ENCODE peak calls at places on chromosomes 12 and 14, in nine cellular contexts. One of them, this sample, is unnamed.
A peak's percentile ranks its signal among the peaks of the same experiment; 100 is the strongest.

GRCh38 chr14:104925214-104925899 is 678 bp downstream of the PLD4 start:
- DNase-seq in bronchial epithelial cell: no peak
- DNase-seq in caudate nucleus: no peak
- DNase-seq in naive thymus-derived CD8-positive, alpha-beta T cell: no peak
- DNase-seq in NCI-H345: no peak
- DNase-seq in HEK293T: no peak
- DNase-seq in ovary: no peak
- DNase-seq in AG04450: no peak
- DNase-seq in HCEC 1CT: no peak
- DNase-seq in this sample: no peak

GRCh38 chr14:92960706-92961566 is 38.0 kb downstream of the CHGA start:
- DNase-seq in bronchial epithelial cell: peak; percentile 59
- DNase-seq in caudate nucleus: no peak
- DNase-seq in naive thymus-derived CD8-positive, alpha-beta T cell: no peak
- DNase-seq in NCI-H345: peak; percentile 37
- DNase-seq in HEK293T: no peak
- DNase-seq in ovary: no peak
- DNase-seq in AG04450: peak; percentile 11
- DNase-seq in HCEC 1CT: peak; percentile 20
- DNase-seq in this sample: no peak

GRCh38 chr12:112121780-112122565 is 3.4 kb upstream of the TRAFD1 start:
- DNase-seq in bronchial epithelial cell: peak; percentile 80
- DNase-seq in caudate nucleus: peak; percentile 15
- DNase-seq in naive thymus-derived CD8-positive, alpha-beta T cell: no peak
- DNase-seq in NCI-H345: no peak
- DNase-seq in HEK293T: no peak
- DNase-seq in ovary: peak; percentile 79
- DNase-seq in AG04450: peak; percentile 77
- DNase-seq in HCEC 1CT: peak; percentile 81
- DNase-seq in this sample: no peak

GRCh38 chr12:58920102-58920955 is at the start of gene LRIG3:
- DNase-seq in bronchial epithelial cell: peak; percentile 64
- DNase-seq in caudate nucleus: peak; percentile 75
- DNase-seq in naive thymus-derived CD8-positive, alpha-beta T cell: no peak
- DNase-seq in NCI-H345: peak; percentile 88
- DNase-seq in HEK293T: peak; percentile 83
- DNase-seq in ovary: peak; percentile 93
- DNase-seq in AG04450: peak; percentile 76
- DNase-seq in HCEC 1CT: peak; percentile 88
- DNase-seq in this sample: peak; percentile 99

GRCh38 chr14:24430682-24431568 is 1.2 kb downstream of the KHNYN start:
- DNase-seq in bronchial epithelial cell: no peak
- DNase-seq in caudate nucleus: no peak
- DNase-seq in naive thymus-derived CD8-positive, alpha-beta T cell: peak; percentile 67
- DNase-seq in NCI-H345: no peak
- DNase-seq in HEK293T: no peak
- DNase-seq in ovary: peak; percentile 61
- DNase-seq in AG04450: no peak
- DNase-seq in HCEC 1CT: peak; percentile 60
- DNase-seq in this sample: peak; percentile 41

GRCh38 chr12:107616941-107617340 is 68.7 kb upstream of the PWP1 start:
- DNase-seq in bronchial epithelial cell: no peak
- DNase-seq in caudate nucleus: no peak
- DNase-seq in naive thymus-derived CD8-positive, alpha-beta T cell: no peak
- DNase-seq in NCI-H345: no peak
- DNase-seq in HEK293T: no peak
- DNase-seq in ovary: no peak
- DNase-seq in AG04450: no peak
- DNase-seq in HCEC 1CT: no peak
- DNase-seq in this sample: no peak

GRCh38 chr12:14367097-14367661 is 1.7 kb downstream of the ATF7IP start:
- DNase-seq in bronchial epithelial cell: peak; percentile 49
- DNase-seq in caudate nucleus: no peak
- DNase-seq in naive thymus-derived CD8-positive, alpha-beta T cell: peak; percentile 41
- DNase-seq in NCI-H345: no peak
- DNase-seq in HEK293T: no peak
- DNase-seq in ovary: no peak
- DNase-seq in AG04450: no peak
- DNase-seq in HCEC 1CT: peak; percentile 30
- DNase-seq in this sample: peak; percentile 73

GRCh38 chr12:91065377-91065776 is 7.6 kb upstream of the KERA start:
- DNase-seq in bronchial epithelial cell: no peak
- DNase-seq in caudate nucleus: no peak
- DNase-seq in naive thymus-derived CD8-positive, alpha-beta T cell: no peak
- DNase-seq in NCI-H345: no peak
- DNase-seq in HEK293T: no peak
- DNase-seq in ovary: no peak
- DNase-seq in AG04450: no peak
- DNase-seq in HCEC 1CT: no peak
- DNase-seq in this sample: no peak

GRCh38 chr14:69093551-69094421 is 59.1 kb downstream of the DCAF5 start:
- DNase-seq in bronchial epithelial cell: no peak
- DNase-seq in caudate nucleus: peak; percentile 27
- DNase-seq in naive thymus-derived CD8-positive, alpha-beta T cell: no peak
- DNase-seq in NCI-H345: peak; percentile 10
- DNase-seq in HEK293T: no peak
- DNase-seq in ovary: no peak
- DNase-seq in AG04450: no peak
- DNase-seq in HCEC 1CT: peak; percentile 30
- DNase-seq in this sample: peak; percentile 79